ENCODE peak calls at places on chromosomes 7 and 10, in four cellular contexts. S is GM12878, M is neural crest cell, V is glutamatergic neuron. N is an unnamed sample.
A peak's percentile ranks its signal among the peaks of the same experiment; 100 is the strongest.

GRCh38 chr10:8041284-8042031 is 13.0 kb upstream of the GATA3 start:
- DNase-seq in S (no peak), M (no peak), V (no peak), N (no peak)

GRCh38 chr10:119022846-119023552 is 6.5 kb upstream of the NANOS1 start:
- DNase-seq in S (no peak), M (no peak), V (no peak), N (no peak)

GRCh38 chr10:7301039-7301768 is 109.6 kb downstream of the SFMBT2 start:
- DNase-seq in S (no peak), M (no peak), V (peak; percentile 64), N (peak; percentile 9)

GRCh38 chr10:30151581-30152389 is 92.4 kb upstream of the JCAD start:
- DNase-seq in S (no peak), M (no peak), V (no peak), N (peak; percentile 90)

GRCh38 chr7:131400833-131401593 is 73.3 kb downstream of the MKLN1 start:
- DNase-seq in S (no peak), M (no peak), V (no peak), N (peak; percentile 44)

GRCh38 chr10:79082631-79083581 is 14.1 kb downstream of the ZMIZ1 start:
- DNase-seq in S (no peak), M (no peak), V (no peak), N (no peak)

GRCh38 chr10:3366043-3366442 is 193.5 kb upstream of the PITRM1 start:
- DNase-seq in S (no peak), M (no peak), V (no peak), N (no peak)

GRCh38 chr10:76973515-76974289 is 663.9 kb downstream of the KCNMA1 start:
- DNase-seq in S (no peak), M (no peak), V (no peak), N (no peak)

GRCh38 chr10:127406018-127406550 is 143.0 kb upstream of the NPS start:
- DNase-seq in S (no peak), M (no peak), V (no peak), N (no peak)

GRCh38 chr10:124748953-124749645 is 4.9 kb upstream of the FAM53B start:
- DNase-seq in S (no peak), M (no peak), V (no peak), N (no peak)

GRCh38 chr7:98771519-98772241 is 98.1 kb downstream of the TMEM130 start:
- DNase-seq in S (peak; percentile 35), M (peak; percentile 9), V (peak; percentile 66), N (peak; percentile 51)

GRCh38 chr7:37265006-37265405 is 183.7 kb downstream of the ELMO1 start:
- DNase-seq in S (no peak), M (no peak), V (no peak), N (no peak)

GRCh38 chr7:32051128-32051527 is 19.1 kb downstream of the PDE1C start:
- DNase-seq in S (no peak), M (no peak), V (no peak), N (no peak)

GRCh38 chr10:804191-804781 is 114.8 kb upstream of the DIP2C start:
- DNase-seq in S (no peak), M (peak; percentile 33), V (no peak), N (no peak)

GRCh38 chr7:510782-511281 is 8.8 kb downstream of the PDGFA start:
- DNase-seq in S (no peak), M (no peak), V (peak; percentile 13), N (no peak)

GRCh38 chr10:3867454-3868273 is 82.7 kb upstream of the KLF6 start:
- DNase-seq in S (no peak), M (no peak), V (no peak), N (no peak)

GRCh38 chr10:122992031-122992585 is 11.9 kb downstream of the PSTK start:
- DNase-seq in S (no peak), M (no peak), V (no peak), N (no peak)

GRCh38 chr10:6558759-6559429 is 21.2 kb downstream of the PRKCQ start:
- DNase-seq in S (no peak), M (no peak), V (peak; percentile 46), N (no peak)

GRCh38 chr7:117113871-117114270 is 160.6 kb downstream of the ST7 start:
- DNase-seq in S (no peak), M (no peak), V (no peak), N (no peak)

GRCh38 chr7:51545131-51545530 is 228.5 kb upstream of the COBL start:
- DNase-seq in S (no peak), M (no peak), V (no peak), N (no peak)

GRCh38 chr7:104061652-104062051 is 72.2 kb upstream of the RELN start:
- DNase-seq in S (no peak), M (no peak), V (no peak), N (no peak)

GRCh38 chr7:55254596-55255500 is 110.3 kb upstream of the LANCL2 start:
- DNase-seq in S (no peak), M (peak; percentile 94), V (peak; percentile 97), N (peak; percentile 79)

GRCh38 chr10:132542086-132542775 is 4.6 kb downstream of the INPP5A start:
- DNase-seq in S (no peak), M (no peak), V (no peak), N (no peak)

GRCh38 chr7:20244334-20244733 is 27.1 kb upstream of the MACC1 start:
- DNase-seq in S (no peak), M (no peak), V (no peak), N (peak; percentile 48)

GRCh38 chr7:65250216-65250615 is 123.4 kb upstream of the ZNF92 start:
- DNase-seq in S (no peak), M (no peak), V (no peak), N (no peak)

GRCh38 chr7:5532520-5533335 is 109.1 kb upstream of the TNRC18 start:
- DNase-seq in S (peak; percentile 82), M (no peak), V (no peak), N (peak; percentile 45)

GRCh38 chr10:82925547-82925946 is 1050.6 kb downstream of the NRG3 start:
- DNase-seq in S (no peak), M (no peak), V (no peak), N (no peak)

GRCh38 chr7:30445770-30446169 is 32.8 kb downstream of the NOD1 start:
- DNase-seq in S (peak; percentile 82), M (no peak), V (peak; percentile 39), N (no peak)

GRCh38 chr10:88968316-88968882 is 15.8 kb upstream of the ACTA2 start:
- DNase-seq in S (no peak), M (no peak), V (no peak), N (no peak)

GRCh38 chr7:136116186-136116585 is 139.0 kb upstream of the MTPN start:
- DNase-seq in S (no peak), M (no peak), V (no peak), N (no peak)

GRCh38 chr7:100540073-100540723 is 1.2 kb downstream of the AGFG2 start:
- DNase-seq in S (no peak), M (no peak), V (no peak), N (no peak)

GRCh38 chr10:88097092-88097894 is 233.9 kb downstream of the PTEN start:
- DNase-seq in S (no peak), M (no peak), V (no peak), N (no peak)

GRCh38 chr10:35079763-35080162 is 10.4 kb downstream of the CUL2 start:
- DNase-seq in S (no peak), M (no peak), V (no peak), N (no peak)

GRCh38 chr10:69290993-69291392 is 12.7 kb downstream of the HK1 start:
- DNase-seq in S (no peak), M (no peak), V (no peak), N (no peak)
- TF ChIP-seq CTCF in S (no peak), M (no peak), V (no peak), N (no peak)

GRCh38 chr7:23072043-23072442 is 33.5 kb upstream of the KLHL7 start:
- DNase-seq in S (no peak), M (no peak), V (no peak), N (peak; percentile 50)
- TF ChIP-seq CTCF in S (no peak), M (no peak), V (no peak), N (peak; percentile 32)

GRCh38 chr7:105741993-105742392 is 134.4 kb downstream of the ATXN7L1 start:
- DNase-seq in S (no peak), M (no peak), V (no peak), N (no peak)

GRCh38 chr7:105734233-105734632 is 142.2 kb downstream of the ATXN7L1 start:
- DNase-seq in S (no peak), M (no peak), V (no peak), N (no peak)

GRCh38 chr7:105743351-105743812 is 133.0 kb downstream of the ATXN7L1 start:
- DNase-seq in S (no peak), M (no peak), V (no peak), N (no peak)

GRCh38 chr7:105742787-105743186 is 133.6 kb downstream of the ATXN7L1 start:
- DNase-seq in S (no peak), M (no peak), V (no peak), N (no peak)

DNA sequence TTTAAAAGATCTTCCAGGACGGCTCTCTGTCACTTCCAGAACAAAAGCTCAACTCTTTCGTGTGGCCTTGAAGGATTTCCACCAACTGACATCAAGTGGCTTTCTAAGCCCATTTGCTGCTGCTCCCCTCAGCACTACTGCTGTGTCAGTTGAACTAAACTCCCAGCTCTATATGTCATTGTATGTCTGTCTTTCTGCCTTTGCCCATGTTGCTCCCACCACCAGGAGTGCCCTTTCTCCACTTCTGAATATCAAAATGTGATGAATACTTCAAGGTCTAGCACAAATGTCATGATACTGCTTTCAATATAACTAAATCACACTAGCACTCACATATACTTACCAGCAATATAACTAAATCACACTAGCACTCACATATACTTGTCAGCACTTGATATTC is 138.3 kb downstream of the ATXN7L1 start:
- DNase-seq in S (no peak), M (no peak), V (no peak), N (no peak)
- TF ChIP-seq CTCF in S (peak; percentile 19), M (peak; percentile 20), V (no peak), N (no peak)

GRCh38 chr10:121189092-121189491 is 337.9 kb downstream of the WDR11 start:
- DNase-seq in S (no peak), M (no peak), V (no peak), N (no peak)

GRCh38 chr10:121183241-121183640 is 332.1 kb downstream of the WDR11 start:
- DNase-seq in S (no peak), M (no peak), V (peak; percentile 57), N (no peak)

GRCh38 chr10:121187375-121187774 is 336.2 kb downstream of the WDR11 start:
- DNase-seq in S (no peak), M (no peak), V (no peak), N (no peak)

GRCh38 chr10:121185816-121186215 is 334.7 kb downstream of the WDR11 start:
- DNase-seq in S (no peak), M (no peak), V (no peak), N (no peak)

GRCh38 chr10:121188005-121188404 is 336.8 kb downstream of the WDR11 start:
- DNase-seq in S (no peak), M (no peak), V (no peak), N (peak; percentile 67)
- TF ChIP-seq CTCF in S (no peak), M (peak; percentile 27), V (no peak), N (no peak)

N was measured in cardiac muscle cell.